ENCODE peak calls at places on chromosomes 11 and 22, in four cellular contexts. H is left ventricle myocardium inferior, G is neural progenitor cell, L is A549. V is an unnamed sample.

GRCh38 chr11:77276271-77276670 is 25.2 kb downstream of the GDPD4 start:
- DNase-seq in H (no peak), G (no peak), L (no peak), V (no peak)

GRCh38 chr11:64713031-64713780 is 9.8 kb downstream of the NRXN2 start:
- DNase-seq in H (peak; percentile 27), G (peak; percentile 82), L (peak; percentile 48), V (no peak)

GRCh38 chr11:114295676-114296081 is 520 bp upstream of the NNMT start:
- DNase-seq in H (no peak), G (no peak), L (no peak), V (no peak)

GRCh38 chr11:75103380-75104026 is 6.8 kb upstream of the OR2AT4 start:
- DNase-seq in H (no peak), G (no peak), L (no peak), V (no peak)

GRCh38 chr22:36379593-36380361 is 8.0 kb downstream of the MYH9 start:
- DNase-seq in H (no peak), G (no peak), L (no peak), V (no peak)

GRCh38 chr11:95147364-95147905 is 57.8 kb downstream of the ENDOD1 start:
- DNase-seq in H (no peak), G (no peak), L (peak; percentile 33), V (no peak)

GRCh38 chr11:765025-765801 is 12.1 kb downstream of the GATD1 start:
- DNase-seq in H (peak; percentile 51), G (peak; percentile 72), L (peak; percentile 82), V (peak; percentile 71)

GRCh38 chr22:27370281-27370680 is 431.3 kb downstream of the MN1 start:
- DNase-seq in H (no peak), G (no peak), L (no peak), V (no peak)

GRCh38 chr11:121328967-121329653 is 36.5 kb downstream of the SC5D start:
- DNase-seq in H (no peak), G (no peak), L (no peak), V (no peak)

GRCh38 chr22:37274380-37274862 is 7.9 kb upstream of the CYTH4 start:
- DNase-seq in H (peak; percentile 54), G (no peak), L (no peak), V (peak; percentile 29)

GRCh38 chr11:122186439-122187080 is 70.5 kb upstream of the BLID start:
- DNase-seq in H (no peak), G (no peak), L (peak; percentile 87), V (no peak)

GRCh38 chr11:64364435-64364834 is 5.5 kb downstream of the RPS6KA4 start:
- DNase-seq in H (no peak), G (no peak), L (no peak), V (no peak)

GRCh38 chr22:27495325-27495724 is 306.2 kb downstream of the MN1 start:
- DNase-seq in H (no peak), G (no peak), L (no peak), V (no peak)

GRCh38 chr11:118939948-118940598 is 14.3 kb upstream of the BCL9L start:
- DNase-seq in H (no peak), G (peak; percentile 16), L (no peak), V (no peak)

GRCh38 chr11:2768471-2769408 is 68.9 kb upstream of the KCNQ1OT1 start:
- DNase-seq in H (no peak), G (no peak), L (peak; percentile 14), V (no peak)

GRCh38 chr11:62664405-62665074 is 470 bp downstream of the C11orf98 start:
- DNase-seq in H (peak; percentile 20), G (no peak), L (peak; percentile 72), V (no peak)

GRCh38 chr22:35442471-35442870 is 42.5 kb downstream of the MCM5 start:
- DNase-seq in H (no peak), G (no peak), L (no peak), V (no peak)

GRCh38 chr11:18492888-18493287 is 33.9 kb downstream of the TSG101 start:
- DNase-seq in H (no peak), G (no peak), L (no peak), V (no peak)

GRCh38 chr11:46361283-46362145 is 14.3 kb downstream of the DGKZ start:
- DNase-seq in H (peak; percentile 75), G (no peak), L (no peak), V (no peak)

GRCh38 chr11:36212507-36212906 is 76.7 kb downstream of the COMMD9 start:
- DNase-seq in H (no peak), G (no peak), L (no peak), V (no peak)

GRCh38 chr11:118714816-118715215 is 35.4 kb upstream of the TREH start:
- DNase-seq in H (no peak), G (no peak), L (no peak), V (no peak)

GRCh38 chr11:65872555-65873279 is at the start of gene EFEMP2:
- DNase-seq in H (peak; percentile 61), G (peak; percentile 57), L (no peak), V (no peak)

GRCh38 chr11:17036666-17037658 is 22.7 kb upstream of the PLEKHA7 start:
- DNase-seq in H (no peak), G (peak; percentile 44), L (peak; percentile 35), V (no peak)

GRCh38 chr22:36156515-36157419 is 3.8 kb downstream of the APOL3 start:
- DNase-seq in H (peak; percentile 88), G (peak; percentile 29), L (no peak), V (peak; percentile 19)

GRCh38 chr11:82898242-82898641 is 2.0 kb downstream of the PRCP start:
- DNase-seq in H (no peak), G (no peak), L (no peak), V (no peak)

GRCh38 chr11:73147771-73148681 is 5.9 kb upstream of the FCHSD2 start:
- DNase-seq in H (peak; percentile 78), G (no peak), L (no peak), V (no peak)

GRCh38 chr11:118152020-118152551 is 537 bp downstream of the SCN4B start:
- DNase-seq in H (no peak), G (no peak), L (no peak), V (no peak)

GRCh38 chr11:32087602-32088001 is 3.3 kb upstream of the RCN1 start:
- DNase-seq in H (no peak), G (no peak), L (no peak), V (no peak)

GRCh38 chr22:24951942-24952836 is at the start of gene KIAA1671:
- DNase-seq in H (peak; percentile 85), G (peak; percentile 99), L (peak; percentile 84), V (peak; percentile 69)

GRCh38 chr11:103737791-103738190 is 298.6 kb upstream of the DDI1 start:
- DNase-seq in H (peak; percentile 23), G (peak; percentile 42), L (no peak), V (no peak)

GRCh38 chr22:43488031-43488892 is 76.4 kb downstream of the MPPED1 start:
- DNase-seq in H (no peak), G (peak; percentile 16), L (no peak), V (no peak)
- H3K27ac ChIP-seq in H (no peak overlapping the region), G (no peak overlapping the region), L (no peak overlapping the region), V (no peak overlapping the region)

DNA sequence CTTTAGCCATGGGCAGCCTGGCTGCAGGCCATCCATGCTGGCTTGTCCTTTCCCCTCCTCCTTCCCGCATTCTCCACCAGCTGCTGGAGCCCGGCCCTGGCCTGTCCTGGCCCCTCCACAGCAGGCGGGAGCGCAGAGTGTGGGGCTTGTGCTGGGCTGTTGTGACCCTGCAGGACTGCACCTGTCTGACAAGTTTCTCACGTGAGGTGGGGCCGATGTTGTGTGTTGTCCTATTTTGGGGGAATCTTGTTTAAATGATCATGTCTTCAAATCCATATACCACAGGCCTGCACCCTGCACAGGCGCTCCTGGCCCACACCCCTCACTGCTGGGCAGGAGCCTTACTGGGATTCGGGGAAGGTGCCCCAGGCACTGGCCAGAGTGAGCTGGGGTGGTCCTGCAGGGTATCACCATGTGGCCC is 30.4 kb downstream of the TBC1D22A start:
- DNase-seq in H (no peak), G (no peak), L (no peak), V (no peak)
- H3K27ac ChIP-seq in H (peak overlapping the region; percentile 29), G (no peak overlapping the region), L (no peak overlapping the region), V (peak overlapping the region; percentile 58)

DNA sequence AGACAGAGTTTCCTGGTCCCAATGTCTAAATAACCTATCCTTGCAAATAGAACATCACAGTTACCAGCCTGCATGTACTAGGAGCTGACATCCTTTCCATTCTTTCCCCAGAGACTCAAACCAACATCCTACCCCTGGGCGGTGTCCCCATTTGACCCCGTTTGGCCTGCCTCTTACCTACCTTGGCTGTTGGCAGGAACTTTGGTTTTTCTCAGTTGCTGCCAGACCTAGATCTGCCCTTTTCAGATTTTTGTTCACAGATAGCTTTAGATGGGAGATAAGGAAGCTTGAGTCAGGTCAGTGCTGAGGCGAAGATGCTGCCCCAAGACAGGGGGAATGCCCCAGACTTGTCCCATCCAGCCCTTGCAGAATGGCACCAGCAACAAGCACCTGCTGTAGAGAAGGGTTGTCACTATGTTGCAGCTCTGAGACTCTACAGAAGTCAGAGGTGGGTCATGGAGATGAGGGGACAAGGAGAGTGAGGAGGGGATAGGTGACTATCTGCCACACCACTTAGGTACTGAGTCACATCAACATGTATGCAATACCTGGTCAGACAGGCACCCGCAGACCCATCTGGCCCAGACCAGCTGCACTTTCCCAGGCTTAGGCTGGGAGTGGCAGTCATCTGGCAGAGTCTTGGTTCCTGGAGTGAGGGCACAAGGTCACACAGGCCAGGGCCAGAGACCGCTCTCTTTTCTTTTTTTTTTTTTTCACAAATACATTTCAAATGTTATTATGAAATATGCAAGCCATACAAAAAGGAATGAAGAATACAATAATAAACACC is 61.5 kb upstream of the POU2AF1 start:
- DNase-seq in H (no peak), G (no peak), L (no peak), V (no peak)
- H3K27ac ChIP-seq in H (no peak overlapping the region), G (no peak overlapping the region), L (no peak overlapping the region), V (no peak overlapping the region)

DNA sequence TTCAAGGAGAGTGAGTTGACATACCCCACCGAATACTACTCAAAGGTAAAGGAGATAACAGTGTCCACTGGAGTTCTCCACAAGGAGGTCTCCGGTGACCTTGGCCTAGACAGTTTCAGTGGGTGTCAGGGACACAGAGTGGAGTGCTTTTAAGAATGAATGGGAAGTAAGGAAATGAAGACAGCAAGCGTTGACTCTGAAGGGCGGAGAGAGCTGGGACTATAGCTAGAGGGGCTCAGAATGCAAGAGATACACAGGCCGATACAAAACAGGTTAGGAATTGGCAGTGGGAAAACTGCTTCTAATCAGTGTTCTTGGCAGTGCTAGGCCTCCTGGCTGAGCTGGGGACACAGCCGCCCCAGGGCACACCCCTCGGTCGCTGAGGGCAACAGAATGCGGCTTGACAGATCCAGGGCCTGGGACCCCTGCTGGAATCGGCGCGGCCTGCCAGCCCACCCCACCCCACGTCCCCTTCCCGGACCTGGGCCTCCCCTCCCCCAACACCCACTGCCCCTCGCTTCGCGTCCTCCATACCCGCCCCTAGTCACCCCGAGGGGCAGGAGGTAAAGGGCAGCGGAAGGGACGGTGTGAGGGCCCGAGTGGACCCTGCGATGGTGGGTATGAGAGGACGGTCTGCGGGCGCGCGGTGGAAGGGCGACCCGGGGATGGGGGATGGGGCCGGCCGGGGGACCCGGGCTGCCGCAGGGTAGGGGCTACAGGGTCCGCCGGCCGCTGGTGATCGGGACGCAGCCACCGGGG is 516 bp downstream of the APBB1 start:
- DNase-seq in H (peak; percentile 33), G (peak; percentile 76), L (no peak), V (no peak)
- H3K27ac ChIP-seq in H (peak overlapping the region; percentile 97), G (no peak overlapping the region), L (peak overlapping the region; percentile 85), V (peak overlapping the region; percentile 95)

DNA sequence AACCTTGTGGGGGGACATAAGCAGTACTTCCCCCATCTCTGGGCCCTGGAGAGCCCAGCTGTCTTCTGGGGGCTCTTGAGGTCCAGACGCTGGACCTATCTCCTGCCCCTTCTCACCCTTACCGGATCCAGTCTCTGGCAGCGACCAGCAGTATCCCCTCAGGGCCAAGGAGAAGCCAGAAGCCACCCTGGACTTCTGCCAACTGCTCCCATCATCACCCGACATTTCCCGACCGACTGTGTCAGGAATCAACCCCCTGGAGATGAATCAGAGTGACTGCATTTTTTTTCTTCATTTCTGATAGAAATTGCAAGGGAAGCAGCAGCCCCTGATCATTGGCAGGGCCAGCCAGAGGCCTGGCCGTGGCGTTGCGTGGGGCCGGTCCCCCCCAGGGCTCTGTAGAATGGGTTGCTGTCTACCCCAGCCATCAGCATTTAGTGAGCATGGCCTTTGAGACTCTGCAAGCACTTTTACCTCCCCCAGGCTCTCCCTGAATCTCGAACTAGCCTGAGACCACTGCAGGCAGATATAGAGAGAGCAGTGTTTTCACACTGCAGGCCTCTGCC is 5.2 kb upstream of the LIF start:
- DNase-seq in H (peak; percentile 45), G (no peak), L (no peak), V (no peak)
- H3K27ac ChIP-seq in H (peak overlapping the region; percentile 45), G (no peak overlapping the region), L (peak overlapping the region; percentile 99), V (no peak overlapping the region)